ENCODE peak calls at places on chromosomes 1 and 21, in seven cellular contexts. J is WTC11; N is cardiac fibroblast; D is astrocyte of the spinal cord; X is Panc1; T is AG04450; S is activated CD8-positive, alpha-beta T cell treated with anti-CD3 and anti-CD28 coated beads for 36 hours. K is an unnamed sample.

GRCh38 chr1:107536266-107536665 is 395.4 kb downstream of the NTNG1 start:
- DNase-seq in D (peak), X (no peak), N (no peak), J (no peak), S (no peak), T (no peak), K (no peak)

GRCh38 chr1:235919797-235920475 is 53.2 kb upstream of the LYST start:
- DNase-seq in J (no peak), X (no peak), D (peak), T (peak), N (peak), S (no peak), K (no peak)

GRCh38 chr1:114232691-114233090 is 79.0 kb upstream of the SYT6 start:
- DNase-seq in S (no peak), N (no peak), D (no peak), J (no peak), T (no peak), X (no peak), K (no peak)

GRCh38 chr1:169371400-169371799 is 3.4 kb downstream of the BLZF1 start:
- DNase-seq in D (no peak), J (no peak), X (no peak), N (no peak), S (no peak), T (no peak), K (no peak)

GRCh38 chr1:235017719-235018118 is 110.9 kb downstream of the TOMM20 start:
- DNase-seq in J (no peak), D (peak), N (no peak), T (no peak), X (no peak), S (no peak), K (no peak)

GRCh38 chr1:151846062-151846568 is 6.5 kb upstream of the C2CD4D start:
- DNase-seq in N (peak), X (no peak), J (no peak), S (peak), T (no peak), D (peak), K (no peak)

GRCh38 chr1:201647722-201648065 is 108.8 kb downstream of the NAV1 start:
- DNase-seq in X (no peak), J (no peak), D (no peak), S (no peak), N (no peak), T (no peak), K (no peak)

GRCh38 chr1:193111641-193112090 is 6.5 kb upstream of the GLRX2 start:
- DNase-seq in T (peak), D (peak), N (peak), J (peak), S (no peak), X (peak), K (peak)

GRCh38 chr21:46121286-46122221 is 23.6 kb downstream of the COL6A2 start:
- DNase-seq in S (no peak), X (no peak), T (no peak), D (no peak), N (no peak), J (peak), K (peak)

GRCh38 chr21:42213082-42213774 is 5.7 kb upstream of the ABCG1 start:
- DNase-seq in J (no peak), T (no peak), D (no peak), N (no peak), S (no peak), X (no peak), K (no peak)

GRCh38 chr21:46215436-46216131 is 13.0 kb downstream of the LSS start:
- DNase-seq in T (no peak), N (no peak), J (no peak), X (no peak), D (no peak), S (no peak), K (no peak)

GRCh38 chr1:46188295-46189030 is 9.8 kb downstream of the POMGNT1 start:
- DNase-seq in D (no peak), T (no peak), N (no peak), J (no peak), X (no peak), S (no peak), K (no peak)

GRCh38 chr1:89957063-89957462 is 37.8 kb upstream of the ZNF326 start:
- DNase-seq in T (no peak), X (no peak), N (no peak), S (peak), J (no peak), D (no peak), K (no peak)

GRCh38 chr21:44462834-44463200 is 7.5 kb downstream of the LRRC3 start:
- DNase-seq in X (no peak), S (no peak), J (no peak), T (no peak), D (no peak), N (no peak), K (no peak)

GRCh38 chr21:42414928-42415769 is 11.4 kb downstream of the UBASH3A start:
- DNase-seq in D (peak), T (no peak), J (no peak), S (peak), N (peak), X (no peak), K (peak)

GRCh38 chr21:41914358-41914757 is 35.2 kb upstream of the PRDM15 start:
- DNase-seq in N (no peak), X (no peak), J (no peak), D (no peak), T (no peak), S (no peak), K (no peak)

GRCh38 chr1:202565890-202566289 is 144.4 kb downstream of the SYT2 start:
- DNase-seq in J (no peak), S (peak), D (no peak), N (no peak), T (no peak), X (no peak), K (no peak)

GRCh38 chr1:21662426-21663250 is 6.5 kb downstream of the RAP1GAP start:
- DNase-seq in J (no peak), S (no peak), D (no peak), X (no peak), T (no peak), N (no peak), K (no peak)

GRCh38 chr1:5966543-5967205 is 25.6 kb downstream of the NPHP4 start:
- DNase-seq in X (no peak), D (no peak), J (peak), T (no peak), N (no peak), S (no peak), K (peak)

GRCh38 chr1:71298633-71299032 is 217.8 kb upstream of the ZRANB2 start:
- DNase-seq in J (no peak), T (no peak), S (no peak), X (no peak), N (peak), D (no peak), K (no peak)

GRCh38 chr1:62245201-62245600 is 50.6 kb downstream of the L1TD1 start:
- DNase-seq in T (no peak), J (no peak), N (no peak), X (no peak), S (no peak), D (no peak), K (no peak)

GRCh38 chr1:212684076-212684475 is 15.6 kb downstream of the BATF3 start:
- DNase-seq in D (no peak), N (no peak), T (no peak), X (no peak), J (no peak), S (no peak), K (no peak)

GRCh38 chr1:32998009-32998555 is 33.5 kb upstream of the RNF19B start:
- DNase-seq in X (no peak), N (peak), T (no peak), S (no peak), J (no peak), D (no peak), K (no peak)

GRCh38 chr1:224390517-224390916 is 33.8 kb downstream of the CNIH4 start:
- DNase-seq in D (no peak), X (no peak), J (no peak), S (no peak), N (no peak), T (no peak), K (no peak)

GRCh38 chr1:236951672-236952071 is 52.6 kb downstream of the MT1HL1 start:
- DNase-seq in N (no peak), S (no peak), D (no peak), X (no peak), J (no peak), T (no peak), K (no peak)

GRCh38 chr1:236953161-236953560 is 51.1 kb downstream of the MT1HL1 start:
- DNase-seq in J (no peak), S (no peak), N (no peak), D (no peak), X (no peak), T (no peak), K (no peak)

GRCh38 chr1:236950365-236950764 is 53.9 kb downstream of the MT1HL1 start:
- DNase-seq in D (no peak), J (no peak), S (no peak), N (no peak), X (no peak), T (no peak), K (no peak)

GRCh38 chr1:236948996-236949395 is 55.2 kb downstream of the MT1HL1 start:
- DNase-seq in J (no peak), T (no peak), N (no peak), D (no peak), X (no peak), S (no peak), K (no peak)

GRCh38 chr1:236952279-236953003 is 51.8 kb downstream of the MT1HL1 start:
- DNase-seq in S (no peak), T (no peak), D (no peak), J (peak), N (no peak), X (no peak), K (no peak)
- TF ChIP-seq CTCF in S (no peak), T (no peak), D (no peak), J (no peak), N (no peak), X (no peak), K (no peak)

DNA sequence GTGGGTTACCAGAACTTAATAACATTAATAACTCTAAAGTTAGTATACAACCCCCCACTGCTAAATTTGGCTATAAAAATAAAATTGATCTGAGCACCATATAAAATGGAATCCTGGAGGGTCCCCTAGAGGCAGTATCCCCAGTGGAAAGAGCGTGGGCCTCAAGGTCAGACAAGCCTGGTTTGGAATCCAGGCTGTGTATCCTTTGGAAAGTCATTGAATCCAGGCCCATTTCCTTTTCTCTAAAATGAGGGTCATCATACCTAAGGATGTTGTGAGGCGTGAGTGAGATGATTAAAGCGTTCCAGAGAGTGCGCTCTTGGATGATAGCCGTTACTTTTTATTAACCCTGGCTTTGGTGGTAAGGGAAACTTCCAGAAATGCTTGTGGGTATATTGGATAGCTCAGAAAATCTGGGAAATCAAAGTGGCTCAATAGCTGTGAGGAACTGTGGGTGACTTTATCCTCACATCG is 671 bp upstream of the ZNF436 start:
- DNase-seq in N (peak), J (no peak), S (no peak), T (no peak), X (no peak), D (no peak), K (no peak)
- TF ChIP-seq CTCF in N (no peak), J (no peak), S (no peak), T (no peak), X (no peak), D (no peak), K (no peak)

DNA sequence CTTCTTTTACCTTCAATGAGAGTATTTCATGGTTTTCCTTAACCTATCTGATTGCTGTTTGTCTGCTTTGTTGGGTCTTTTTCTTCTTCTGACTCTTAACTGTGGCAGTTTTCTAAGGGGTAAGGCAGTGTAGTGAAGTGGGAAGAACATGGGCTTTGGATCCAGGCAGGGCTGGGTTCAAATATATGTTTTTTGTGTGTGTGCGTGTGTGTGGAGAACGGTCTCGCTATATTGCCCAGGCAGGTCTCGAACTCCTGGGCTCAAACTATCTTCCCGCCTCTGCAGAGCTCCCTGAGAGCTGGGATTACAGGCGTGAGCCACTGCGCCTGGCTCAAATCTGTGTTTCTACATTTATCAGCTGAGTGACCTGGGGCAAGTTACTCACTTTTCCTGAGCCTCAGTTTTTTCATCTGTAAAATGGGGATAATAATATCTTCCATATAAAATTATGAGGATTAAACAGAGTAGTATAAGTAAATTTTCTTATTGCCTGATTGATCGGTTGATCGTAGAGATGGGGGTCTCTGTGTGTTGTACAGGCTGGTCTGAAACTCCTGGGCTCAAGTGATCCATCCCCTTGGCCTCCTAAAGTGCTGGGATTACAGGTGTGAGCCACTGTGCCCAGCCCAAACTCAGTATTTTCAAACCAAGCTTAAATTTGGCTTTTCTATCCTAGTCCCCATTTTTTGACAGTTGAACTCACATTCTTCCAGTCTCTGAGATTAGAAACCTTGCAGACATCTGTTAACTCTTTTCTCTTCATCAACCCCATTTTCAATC is 36.0 kb upstream of the MACF1 start:
- DNase-seq in D (no peak), X (no peak), S (no peak), T (no peak), J (no peak), N (no peak), K (no peak)
- TF ChIP-seq CTCF in D (no peak), X (no peak), S (no peak), T (no peak), J (no peak), N (no peak), K (no peak)

GRCh38 chr1:73811798-73812197 is 386.2 kb downstream of the LRRIQ3 start:
- DNase-seq in D (no peak), N (no peak), X (no peak), T (no peak), J (no peak), S (no peak), K (no peak)

DNA sequence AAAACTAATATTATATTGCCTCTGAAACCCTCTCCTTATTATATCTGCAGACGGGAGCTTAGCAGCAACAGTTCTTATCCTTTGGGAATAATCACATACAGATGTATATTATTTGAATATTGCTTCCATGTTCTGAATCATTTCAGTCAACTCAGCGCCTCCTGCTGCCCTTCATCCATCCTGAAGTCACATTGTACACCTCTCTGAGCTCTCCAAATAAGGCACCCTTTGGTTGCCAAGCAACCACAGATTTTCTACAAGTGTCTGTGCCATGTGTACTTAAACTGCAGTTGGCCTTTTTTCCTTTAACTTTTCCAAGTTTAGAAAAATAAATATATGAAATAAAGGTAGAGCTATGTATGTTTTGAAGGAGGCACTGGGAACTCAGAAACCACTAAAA is 384.2 kb downstream of the LRRIQ3 start:
- DNase-seq in N (no peak), T (no peak), D (no peak), J (no peak), X (no peak), S (no peak), K (no peak)
- TF ChIP-seq CTCF in N (no peak), T (no peak), D (no peak), J (no peak), X (no peak), S (no peak), K (no peak)

DNA sequence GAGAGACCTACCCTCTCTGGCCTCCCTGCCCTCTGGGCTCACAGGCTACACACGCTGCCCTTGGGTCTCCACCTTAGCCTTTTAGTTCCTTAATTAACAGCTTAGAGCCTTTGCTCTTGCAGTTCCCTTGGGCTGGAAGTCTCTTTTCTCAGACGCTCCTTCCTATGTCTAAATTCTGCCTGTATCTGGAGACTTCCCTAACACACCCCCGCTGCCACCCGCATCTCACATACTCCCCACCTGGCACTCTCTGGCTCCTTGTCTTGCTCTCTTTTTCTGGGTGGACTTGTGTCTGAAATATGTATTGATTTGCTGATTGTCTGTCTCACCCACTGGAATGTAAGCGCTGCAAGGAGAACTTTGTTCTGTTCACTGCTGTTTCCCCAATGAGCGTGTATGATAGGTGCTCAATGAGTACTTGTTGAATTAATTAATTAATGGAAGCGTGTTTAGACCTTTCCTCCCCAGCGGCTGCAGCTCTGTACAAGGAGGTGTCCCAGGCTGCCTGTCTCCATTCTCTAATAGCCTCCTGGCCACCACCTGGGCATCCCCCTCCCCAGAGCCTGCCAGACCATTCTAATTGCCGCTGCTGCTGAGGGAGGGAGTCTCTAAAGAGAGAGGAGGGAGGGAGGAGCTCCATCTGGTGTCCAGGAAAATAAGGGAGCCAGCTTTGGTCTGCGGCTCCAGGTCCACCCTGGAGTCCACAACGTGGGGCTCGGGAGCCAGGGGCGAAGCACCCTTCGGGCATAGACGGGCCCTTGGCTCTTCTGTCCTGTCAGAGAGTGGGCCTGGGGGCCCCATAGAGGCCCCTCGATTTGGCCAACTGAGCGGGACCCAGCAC is 95.3 kb downstream of the RNF220 start:
- DNase-seq in X (no peak), T (no peak), J (peak), S (no peak), D (peak), N (peak), K (no peak)
- TF ChIP-seq CTCF in X (no peak), T (peak), J (peak), S (no peak), D (peak), N (peak), K (no peak)

DNA sequence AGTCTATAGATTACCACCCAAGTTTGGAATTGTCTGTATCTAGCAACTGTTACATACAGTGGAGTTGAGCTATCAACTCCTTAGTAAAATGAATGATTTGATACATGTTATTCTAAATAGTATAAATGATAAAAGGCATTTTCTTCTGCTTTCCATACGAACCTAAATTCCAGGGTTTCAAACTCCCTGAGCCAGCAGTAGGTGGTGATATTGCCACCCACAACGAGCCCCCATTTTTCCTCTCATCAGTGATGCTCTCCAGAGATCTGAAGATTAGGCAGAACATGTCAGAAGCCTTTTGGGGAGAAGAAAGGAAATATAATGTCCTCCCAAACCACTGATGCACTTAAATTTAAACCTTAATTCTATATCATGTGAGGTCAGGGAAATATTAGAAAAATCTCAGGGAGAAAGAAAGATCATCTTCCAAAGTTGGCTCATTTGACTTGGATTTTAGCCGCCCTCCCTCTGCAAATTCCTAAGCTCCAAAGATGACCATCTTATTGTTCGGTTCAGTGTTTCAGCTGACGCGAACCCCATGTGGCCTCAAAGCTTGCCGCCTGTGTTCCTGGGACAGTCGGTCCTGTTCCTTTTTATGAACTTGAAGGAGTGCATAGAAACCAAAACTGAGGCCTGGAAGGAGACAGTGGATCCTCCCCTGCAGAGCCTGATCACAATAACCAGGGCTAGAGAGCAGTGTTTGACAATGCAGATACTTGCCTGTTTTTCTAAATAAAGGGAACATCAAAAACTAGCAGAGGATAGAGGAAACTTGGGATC is 2.3 kb downstream of the EVA1C start:
- DNase-seq in X (no peak), S (no peak), J (no peak), N (peak), T (no peak), D (peak), K (peak)
- TF ChIP-seq CTCF in X (peak), S (no peak), J (no peak), N (peak), T (peak), D (peak), K (peak)

DNA sequence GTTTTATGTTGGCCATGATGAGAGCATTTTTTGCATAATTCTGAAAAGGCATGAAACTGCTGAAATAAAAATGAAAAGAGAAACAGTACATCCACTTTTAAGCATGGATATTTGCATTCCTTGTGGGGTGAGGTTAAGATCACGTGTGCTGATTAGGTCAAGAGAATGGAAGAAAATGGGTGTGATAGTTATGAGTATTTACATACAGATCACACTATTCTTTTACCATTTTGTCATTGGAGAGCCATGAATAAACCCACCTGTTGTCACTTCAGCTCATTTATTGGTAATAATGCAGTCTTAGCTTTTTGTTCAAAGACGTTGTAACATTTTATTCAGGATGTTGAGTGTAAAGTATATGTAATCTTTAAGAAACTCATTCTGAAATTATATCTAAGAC is 153.2 kb downstream of the NOS1AP start:
- DNase-seq in D (no peak), T (no peak), S (no peak), N (no peak), J (no peak), X (no peak), K (no peak)
- TF ChIP-seq CTCF in D (no peak), T (no peak), S (no peak), N (no peak), J (no peak), X (no peak), K (no peak)

GRCh38 chr1:58076258-58076657 is 470.3 kb downstream of the OMA1 start:
- DNase-seq in S (no peak), J (no peak), N (no peak), T (no peak), X (no peak), D (no peak), K (no peak)
- TF ChIP-seq CTCF in S (no peak), J (no peak), N (no peak), T (no peak), X (no peak), D (no peak), K (no peak)